ENCODE peak calls at places on chromosomes 6 and 20, in six cellular contexts. I is HCT116, A is bronchial epithelial cell, M is heart right ventricle, C is foreskin fibroblast, P is AG10803. U is an unnamed sample.

GRCh38 chr6:7532821-7533220 is 8.7 kb upstream of the DSP start:
- DNase-seq in I (no peak), P (no peak), A (peak), C (no peak), M (no peak), U (no peak)

GRCh38 chr6:155171109-155171746 is 92.6 kb upstream of the CLDN20 start:
- DNase-seq in I (peak), A (peak), C (peak), M (no peak), P (peak), U (peak)

GRCh38 chr6:107571354-107571753 is 81.4 kb downstream of the SOBP start:
- DNase-seq in P (no peak), M (no peak), C (no peak), A (peak), I (no peak), U (no peak)

GRCh38 chr6:131205891-131206290 is 70.6 kb downstream of the AKAP7 start:
- DNase-seq in I (no peak), P (no peak), C (no peak), M (no peak), A (no peak), U (no peak)

GRCh38 chr6:70376628-70377027 is 36.7 kb upstream of the FAM135A start:
- DNase-seq in C (no peak), A (no peak), M (no peak), I (no peak), P (no peak), U (no peak)

GRCh38 chr6:21664263-21665081 is 70.9 kb downstream of the SOX4 start:
- DNase-seq in I (no peak), M (peak), P (no peak), C (peak), A (no peak), U (no peak)

GRCh38 chr6:42217165-42217522 is 517 bp downstream of the MRPS10 start:
- DNase-seq in I (no peak), C (no peak), M (no peak), P (no peak), A (no peak), U (no peak)

GRCh38 chr20:32971703-32972161 is 32.5 kb downstream of the SUN5 start:
- DNase-seq in A (no peak), M (no peak), C (no peak), I (no peak), P (no peak), U (no peak)

GRCh38 chr6:135853986-135854385 is 2.5 kb downstream of the PDE7B start:
- DNase-seq in M (no peak), I (no peak), A (no peak), P (peak), C (no peak), U (no peak)

GRCh38 chr6:137313928-137314855 is 95.0 kb upstream of the IFNGR1 start:
- DNase-seq in C (peak), A (peak), I (peak), M (peak), P (peak), U (peak)

GRCh38 chr6:166626177-166627038 is 643 bp downstream of the RPS6KA2 start:
- DNase-seq in A (peak), M (no peak), C (peak), P (peak), I (no peak), U (no peak)

DNA sequence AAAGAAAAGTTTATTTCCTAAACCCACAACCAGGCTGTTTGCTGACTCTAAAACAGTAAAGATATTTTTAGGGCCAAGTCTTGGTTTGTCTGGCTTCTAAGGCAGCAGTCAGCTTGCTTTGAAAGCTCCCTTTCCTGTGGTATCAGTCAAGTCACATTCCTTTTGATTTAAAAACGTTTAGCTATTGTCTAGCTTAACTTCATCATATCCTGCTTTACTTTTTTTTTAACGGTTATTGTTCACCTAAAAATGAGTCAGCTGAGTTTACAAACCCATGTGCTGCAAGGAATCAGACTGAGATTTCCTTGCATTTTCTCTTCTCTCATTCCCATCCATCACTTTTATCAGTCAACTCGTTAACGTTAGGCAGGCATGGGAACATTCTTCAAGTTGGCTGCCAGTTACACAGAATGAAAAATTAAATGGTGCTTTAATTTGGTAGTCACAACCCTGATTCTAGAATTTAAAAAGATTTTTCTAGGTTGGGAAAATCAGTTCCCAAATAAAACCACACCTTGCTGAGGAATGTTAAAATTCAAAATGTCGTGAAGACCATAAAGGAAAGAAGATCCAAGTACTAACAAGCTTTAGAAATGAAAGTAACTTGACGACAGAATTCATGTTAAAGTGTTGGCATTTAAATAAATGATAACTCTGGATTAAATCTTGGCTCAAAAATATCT is 45.9 kb downstream of the ELOVL5 start:
- DNase-seq in P (peak), C (peak), I (no peak), A (peak), M (no peak), U (no peak)
- H3K4me3 ChIP-seq in P (peak), C (no peak), I (no peak), A (no peak), M (no peak), U (peak)

GRCh38 chr20:22373164-22373895 is 211.0 kb downstream of the FOXA2 start:
- DNase-seq in A (no peak), P (no peak), C (no peak), I (no peak), M (no peak), U (no peak)
- H3K4me3 ChIP-seq in A (no peak), P (no peak), C (no peak), I (no peak), M (no peak), U (no peak)

GRCh38 chr6:111870054-111870750 is 3.0 kb downstream of the FYN start:
- DNase-seq in C (no peak), P (no peak), M (no peak), I (no peak), A (no peak), U (no peak)
- H3K4me3 ChIP-seq in C (no peak), P (no peak), M (no peak), I (no peak), A (no peak), U (no peak)

GRCh38 chr20:10504893-10505292 is 69.8 kb downstream of the SLX4IP start:
- DNase-seq in A (peak), P (peak), M (no peak), I (no peak), C (peak), U (no peak)

GRCh38 chr20:10505320-10506226 is 70.5 kb downstream of the SLX4IP start:
- DNase-seq in P (peak), I (no peak), A (peak), C (peak), M (no peak), U (no peak)

GRCh38 chr20:10501377-10501776 is 66.3 kb downstream of the SLX4IP start:
- DNase-seq in P (peak), A (peak), M (no peak), C (no peak), I (no peak), U (no peak)

GRCh38 chr20:10498196-10498595 is 63.1 kb downstream of the SLX4IP start:
- DNase-seq in P (no peak), A (no peak), C (no peak), I (no peak), M (no peak), U (no peak)

DNA sequence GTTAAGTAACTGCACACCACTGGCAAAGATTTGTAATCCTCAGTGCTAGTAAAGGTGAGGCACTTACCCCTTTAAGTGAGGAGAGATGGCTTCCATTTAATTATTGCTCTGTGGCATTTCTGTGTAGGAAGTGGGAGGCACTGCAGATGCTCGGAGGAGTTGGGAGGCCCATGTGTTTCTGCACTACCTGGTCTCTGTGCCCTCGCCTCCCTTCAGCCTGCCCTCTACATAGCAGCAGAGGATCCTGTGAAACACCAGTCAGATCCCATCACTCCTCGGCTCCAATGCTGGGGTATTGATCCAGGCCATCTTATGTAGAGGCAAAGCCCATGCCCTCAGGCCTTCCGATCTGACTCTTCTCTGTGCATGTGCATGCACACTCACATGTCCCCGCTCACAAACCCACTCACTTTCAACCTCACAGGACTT is 67.0 kb downstream of the SLX4IP start:
- DNase-seq in A (no peak), P (no peak), C (no peak), I (no peak), M (no peak), U (no peak)
- H3K4me3 ChIP-seq in A (no peak), P (no peak), C (no peak), I (no peak), M (no peak), U (no peak)

GRCh38 chr6:90319979-90320667 is 23.5 kb upstream of the BACH2 start:
- DNase-seq in P (no peak), M (no peak), A (no peak), C (no peak), I (no peak), U (no peak)

GRCh38 chr6:90311569-90311968 is 14.9 kb upstream of the BACH2 start:
- DNase-seq in A (no peak), P (no peak), I (no peak), M (no peak), C (no peak), U (no peak)

GRCh38 chr6:90319044-90319443 is 22.4 kb upstream of the BACH2 start:
- DNase-seq in P (peak), I (no peak), C (peak), M (no peak), A (no peak), U (no peak)

GRCh38 chr6:90315354-90315960 is 18.8 kb upstream of the BACH2 start:
- DNase-seq in A (no peak), C (no peak), I (no peak), M (no peak), P (no peak), U (no peak)

GRCh38 chr6:90314516-90314915 is 17.9 kb upstream of the BACH2 start:
- DNase-seq in M (no peak), A (no peak), I (no peak), C (no peak), P (no peak), U (no peak)
- H3K4me3 ChIP-seq in M (no peak), A (no peak), I (no peak), C (no peak), P (no peak), U (no peak)

DNA sequence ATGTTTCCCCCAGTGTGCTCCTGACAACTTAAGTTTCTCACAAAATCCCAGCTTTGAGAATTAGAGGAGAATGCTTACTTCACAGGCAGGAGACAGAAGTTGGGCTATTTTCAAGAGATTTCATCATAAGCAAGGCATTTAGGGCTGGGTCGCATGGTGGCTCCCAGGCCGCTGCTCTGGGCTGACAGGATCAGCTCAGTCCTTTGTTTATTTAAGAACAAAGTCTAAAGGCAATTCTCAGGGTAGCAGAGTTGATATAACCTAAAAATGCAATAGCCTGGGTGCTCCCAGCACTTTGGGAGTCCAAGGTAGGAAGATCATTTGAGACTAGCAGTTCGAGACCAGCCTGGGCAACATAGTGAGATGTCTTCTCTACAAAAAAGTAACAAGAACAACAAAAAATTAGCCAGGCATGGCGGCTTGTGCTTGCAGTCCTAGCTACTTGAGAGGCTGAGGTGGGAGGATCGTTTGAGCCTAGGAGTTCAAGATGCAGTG is 10.9 kb downstream of the FOXQ1 start:
- DNase-seq in C (peak), M (no peak), I (no peak), A (no peak), P (peak), U (no peak)
- H3K4me3 ChIP-seq in C (no peak), M (no peak), I (no peak), A (no peak), P (no peak), U (no peak)

GRCh38 chr20:62365814-62366369 is 1.2 kb downstream of the LAMA5 start:
- DNase-seq in A (peak), I (no peak), C (peak), M (no peak), P (no peak), U (no peak)

GRCh38 chr20:62364911-62365736 is 2.0 kb downstream of the LAMA5 start:
- DNase-seq in M (peak), C (no peak), A (no peak), I (no peak), P (no peak), U (peak)

GRCh38 chr20:62362590-62362940 is 4.5 kb downstream of the LAMA5 start:
- DNase-seq in A (no peak), C (no peak), M (no peak), I (no peak), P (no peak), U (no peak)

GRCh38 chr20:62362991-62363919 is 3.9 kb downstream of the LAMA5 start:
- DNase-seq in I (no peak), A (no peak), P (no peak), C (peak), M (peak), U (no peak)

GRCh38 chr20:62363920-62364851 is 2.9 kb downstream of the LAMA5 start:
- DNase-seq in P (no peak), I (no peak), M (peak), C (no peak), A (no peak), U (no peak)
- H3K4me3 ChIP-seq in P (no peak), I (no peak), M (peak), C (no peak), A (peak), U (peak)

DNA sequence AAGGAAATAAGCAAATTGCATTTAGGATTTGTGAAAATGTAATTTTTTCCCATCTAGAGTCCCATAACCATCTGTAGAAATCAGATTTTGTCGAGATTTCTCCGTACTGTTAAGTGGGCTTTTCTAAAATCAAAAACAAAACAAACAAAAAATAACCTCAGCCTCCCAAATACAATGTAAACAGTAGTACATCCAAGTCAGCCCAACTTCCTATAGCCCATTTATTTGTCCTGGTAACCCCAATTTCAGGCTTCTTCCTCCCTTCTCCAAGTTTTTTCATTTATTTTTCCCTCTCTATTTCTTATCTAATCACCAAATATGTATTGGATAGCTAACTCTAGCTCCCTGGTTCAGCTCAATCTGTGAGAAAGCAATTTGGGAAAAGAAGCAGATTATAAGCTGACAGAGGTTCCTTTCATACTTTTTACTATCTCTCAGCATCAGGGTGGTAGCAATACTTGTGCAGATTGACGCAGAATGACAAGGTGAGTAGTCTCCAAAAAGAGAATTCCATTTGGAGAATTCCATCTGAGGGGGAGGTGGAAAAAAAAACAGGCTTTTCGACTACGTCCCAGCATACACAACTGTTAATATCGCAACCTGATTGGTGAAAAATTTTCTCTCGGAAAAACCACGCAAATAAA is 132.6 kb upstream of the BTN3A2 start:
- DNase-seq in P (no peak), I (no peak), M (no peak), C (peak), A (no peak), U (no peak)
- H3K4me3 ChIP-seq in P (no peak), I (no peak), M (no peak), C (peak), A (no peak), U (peak)